ENCODE peak calls at places on chromosome 7, in nine cellular contexts. F is activated CD4-positive, alpha-beta T cell treated with anti-CD3 and anti-CD28 coated beads, Interleukin-2, amount 50 U/mL, for 24 hours; E is esophagus muscularis mucosa; H is NCI-H82; B is activated naive CD8-positive, alpha-beta T cell treated with anti-CD3 and anti-CD28 coated beads, Interleukin-2, amount 50 U/mL, for 24 hours; A is cardiac fibroblast; L is lower leg skin; W is skeletal muscle cell; X is B cell. I is an unnamed sample.
A peak's percentile ranks its signal among the peaks of the same experiment; 100 is the strongest.

GRCh38 chr7:84042110-84042539 is 152.5 kb downstream of the SEMA3A start:
- DNase-seq in X (no peak), H (no peak), W (peak; percentile 73), B (no peak), F (no peak), A (peak; percentile 50), L (peak; percentile 29), E (no peak), I (peak; percentile 25)

GRCh38 chr7:66847879-66848810 is 72.9 kb upstream of the TMEM248 start:
- DNase-seq in W (peak; percentile 71), H (no peak), F (no peak), E (no peak), A (peak; percentile 62), X (no peak), L (no peak), B (no peak), I (peak; percentile 27)

GRCh38 chr7:44646921-44647636 is 40.7 kb downstream of the OGDH start:
- DNase-seq in A (no peak), X (no peak), H (no peak), F (no peak), B (no peak), L (no peak), E (no peak), W (no peak), I (no peak)

GRCh38 chr7:121385800-121386179 is 10.3 kb downstream of the FAM3C start:
- DNase-seq in W (peak; percentile 5), A (peak; percentile 35), H (peak; percentile 92), F (no peak), X (peak; percentile 61), B (no peak), E (no peak), L (no peak), I (no peak)

GRCh38 chr7:50266893-50267386 is 37.6 kb upstream of the IKZF1 start:
- DNase-seq in L (no peak), B (peak; percentile 80), H (no peak), A (no peak), F (peak; percentile 71), E (no peak), X (no peak), W (no peak), I (no peak)

GRCh38 chr7:4681218-4681851 is 760 bp upstream of the FOXK1 start:
- DNase-seq in A (no peak), X (no peak), F (no peak), W (no peak), E (no peak), L (no peak), H (peak; percentile 39), B (peak; percentile 18), I (no peak)

GRCh38 chr7:18958627-18959026 is 158.8 kb downstream of the TWIST1 start:
- DNase-seq in H (no peak), X (no peak), B (no peak), E (no peak), F (no peak), A (peak; percentile 37), L (no peak), W (peak; percentile 61), I (peak; percentile 37)

GRCh38 chr7:81159402-81159801 is 240.6 kb upstream of the SEMA3C start:
- DNase-seq in F (no peak), A (no peak), B (no peak), X (no peak), L (no peak), H (no peak), E (no peak), W (no peak), I (no peak)

GRCh38 chr7:69871213-69871885 is 273.1 kb downstream of the AUTS2 start:
- DNase-seq in L (no peak), F (no peak), X (no peak), A (peak; percentile 34), E (no peak), H (no peak), W (peak; percentile 69), B (no peak), I (peak; percentile 56)

GRCh38 chr7:70574970-70575799 is 556.8 kb upstream of the GALNT17 start:
- DNase-seq in W (no peak), A (no peak), B (no peak), F (no peak), X (no peak), E (no peak), L (no peak), H (peak; percentile 96), I (no peak)

GRCh38 chr7:129777993-129778769 is 166.7 kb downstream of the NRF1 start:
- DNase-seq in W (no peak), A (no peak), H (no peak), X (no peak), L (no peak), E (no peak), B (no peak), F (no peak), I (no peak)

GRCh38 chr7:142629588-142630260 is 119.5 kb upstream of the PRSS1 start:
- DNase-seq in A (peak; percentile 43), H (no peak), F (no peak), X (no peak), W (peak; percentile 27), E (no peak), L (no peak), B (no peak), I (peak; percentile 60)

GRCh38 chr7:148620749-148621372 is 30.3 kb downstream of the C7orf33 start:
- DNase-seq in A (no peak), X (no peak), F (no peak), B (peak; percentile 12), L (peak; percentile 32), W (no peak), H (no peak), E (no peak), I (no peak)

GRCh38 chr7:131753620-131754222 is 197.3 kb upstream of the PODXL start:
- DNase-seq in A (peak; percentile 6), L (no peak), E (no peak), F (no peak), B (no peak), W (no peak), H (peak; percentile 67), X (no peak), I (peak; percentile 25)

GRCh38 chr7:18541189-18541870 is 45.8 kb downstream of the HDAC9 start:
- DNase-seq in H (no peak), X (no peak), F (no peak), W (no peak), E (no peak), A (peak; percentile 62), L (no peak), B (no peak), I (peak; percentile 60)

GRCh38 chr7:4828720-4829383 is 33.0 kb downstream of the PAPOLB start:
- DNase-seq in A (no peak), X (no peak), H (no peak), L (no peak), F (no peak), E (no peak), W (no peak), B (no peak), I (no peak)

GRCh38 chr7:157292770-157293412 is 43.9 kb upstream of the DNAJB6 start:
- DNase-seq in E (no peak), L (no peak), F (no peak), B (no peak), X (no peak), H (no peak), W (no peak), A (no peak), I (no peak)

GRCh38 chr7:81284576-81284975 is 365.7 kb upstream of the SEMA3C start:
- DNase-seq in E (no peak), B (no peak), F (no peak), H (no peak), L (no peak), W (no peak), A (peak; percentile 54), X (no peak), I (peak; percentile 43)

GRCh38 chr7:146982482-146982881 is 865.9 kb downstream of the CNTNAP2 start:
- DNase-seq in W (no peak), L (no peak), F (no peak), A (no peak), X (no peak), E (no peak), H (peak; percentile 16), B (no peak), I (no peak)

GRCh38 chr7:107180378-107180777 is 11.6 kb downstream of the HBP1 start:
- DNase-seq in A (peak; percentile 93), B (peak; percentile 83), L (no peak), H (no peak), E (no peak), F (peak; percentile 65), X (no peak), W (peak; percentile 93), I (no peak)

GRCh38 chr7:75869776-75870379 is 9.0 kb upstream of the RHBDD2 start:
- DNase-seq in W (no peak), E (no peak), A (no peak), L (no peak), X (no peak), H (no peak), F (no peak), B (no peak), I (no peak)

GRCh38 chr7:97064972-97065587 is 40.4 kb upstream of the DLX5 start:
- DNase-seq in B (peak; percentile 13), X (peak; percentile 51), L (no peak), A (peak; percentile 69), H (peak; percentile 82), W (peak; percentile 14), E (no peak), F (peak; percentile 17), I (peak; percentile 79)

GRCh38 chr7:144384555-144385245 is 18.8 kb downstream of the NOBOX start:
- DNase-seq in B (peak; percentile 57), W (no peak), L (peak; percentile 52), F (peak; percentile 49), X (no peak), E (no peak), H (no peak), A (peak; percentile 43), I (peak; percentile 52)

GRCh38 chr7:101094791-101095375 is 9.6 kb downstream of the TRIM56 start:
- DNase-seq in L (no peak), E (no peak), B (peak; percentile 54), X (no peak), W (no peak), A (peak; percentile 77), H (peak; percentile 48), F (peak; percentile 21), I (peak; percentile 75)